ENCODE peak calls at places on chromosomes 12 and 14, in eight cellular contexts. One of them, this sample, is unnamed. For H3K4me1, the result is how much of the 10 kb centered on the place peaks cover.

GRCh38 chr12:66716522-66716921 is 37.6 kb upstream of the GRIP1 start:
- DNase-seq in cardiac muscle cell: no peak
- DNase-seq in endothelial cell of umbilical vein: no peak
- DNase-seq in adipocyte: no peak
- DNase-seq in stomach: no peak
- DNase-seq in fibroblast of lung: no peak
- DNase-seq in neuronal stem cell: no peak
- DNase-seq in lower lobe of right lung: no peak
- DNase-seq in this sample: no peak

GRCh38 chr12:55822228-55822627 is 4.4 kb downstream of the ORMDL2 start:
- DNase-seq in endothelial cell of umbilical vein: no peak
- DNase-seq in cardiac muscle cell: peak
- DNase-seq in fibroblast of lung: no peak
- DNase-seq in lower lobe of right lung: no peak
- DNase-seq in adipocyte: peak
- DNase-seq in stomach: no peak
- DNase-seq in neuronal stem cell: no peak
- DNase-seq in this sample: peak

GRCh38 chr12:92745874-92746553 is 43.2 kb downstream of the PLEKHG7 start:
- DNase-seq in lower lobe of right lung: no peak
- DNase-seq in stomach: peak
- DNase-seq in adipocyte: peak
- DNase-seq in cardiac muscle cell: no peak
- DNase-seq in neuronal stem cell: no peak
- DNase-seq in fibroblast of lung: peak
- DNase-seq in endothelial cell of umbilical vein: peak
- DNase-seq in this sample: peak

GRCh38 chr14:23580948-23581281 is 2.3 kb upstream of the JPH4 start:
- DNase-seq in endothelial cell of umbilical vein: no peak
- DNase-seq in neuronal stem cell: no peak
- DNase-seq in adipocyte: no peak
- DNase-seq in cardiac muscle cell: no peak
- DNase-seq in lower lobe of right lung: no peak
- DNase-seq in stomach: peak
- DNase-seq in fibroblast of lung: no peak
- DNase-seq in this sample: no peak

GRCh38 chr14:102917469-102918211 is 4.8 kb upstream of the AMN start:
- DNase-seq in adipocyte: peak
- DNase-seq in neuronal stem cell: no peak
- DNase-seq in fibroblast of lung: peak
- DNase-seq in endothelial cell of umbilical vein: peak
- DNase-seq in lower lobe of right lung: peak
- DNase-seq in cardiac muscle cell: peak
- DNase-seq in stomach: peak
- DNase-seq in this sample: peak

GRCh38 chr12:10392394-10392930 is 2.6 kb upstream of the KLRK1 start:
- DNase-seq in stomach: peak
- DNase-seq in cardiac muscle cell: no peak
- DNase-seq in endothelial cell of umbilical vein: no peak
- DNase-seq in neuronal stem cell: no peak
- DNase-seq in lower lobe of right lung: peak
- DNase-seq in fibroblast of lung: peak
- DNase-seq in adipocyte: peak
- DNase-seq in this sample: peak

GRCh38 chr12:39157696-39158342 is 252.4 kb upstream of the CPNE8 start:
- DNase-seq in adipocyte: no peak
- DNase-seq in lower lobe of right lung: no peak
- DNase-seq in fibroblast of lung: peak
- DNase-seq in endothelial cell of umbilical vein: no peak
- DNase-seq in neuronal stem cell: no peak
- DNase-seq in stomach: no peak
- DNase-seq in cardiac muscle cell: no peak
- DNase-seq in this sample: no peak

GRCh38 chr14:88616697-88617096 is 53.9 kb downstream of the ZC3H14 start:
- DNase-seq in fibroblast of lung: no peak
- DNase-seq in stomach: no peak
- DNase-seq in endothelial cell of umbilical vein: no peak
- DNase-seq in lower lobe of right lung: no peak
- DNase-seq in adipocyte: no peak
- DNase-seq in cardiac muscle cell: no peak
- DNase-seq in neuronal stem cell: no peak
- DNase-seq in this sample: no peak

GRCh38 chr12:110084314-110085015 is 36.1 kb upstream of the C12orf76 start:
- DNase-seq in endothelial cell of umbilical vein: no peak
- DNase-seq in fibroblast of lung: peak
- DNase-seq in stomach: no peak
- DNase-seq in cardiac muscle cell: no peak
- DNase-seq in adipocyte: no peak
- DNase-seq in neuronal stem cell: no peak
- DNase-seq in lower lobe of right lung: no peak
- DNase-seq in this sample: no peak

GRCh38 chr12:30796508-30796780 is 41.7 kb upstream of the CAPRIN2 start:
- DNase-seq in fibroblast of lung: peak
- DNase-seq in neuronal stem cell: peak
- DNase-seq in stomach: no peak
- DNase-seq in lower lobe of right lung: no peak
- DNase-seq in cardiac muscle cell: peak
- DNase-seq in endothelial cell of umbilical vein: no peak
- DNase-seq in adipocyte: peak
- DNase-seq in this sample: peak

GRCh38 chr12:130788515-130788914 is 50.5 kb downstream of the STX2 start:
- DNase-seq in adipocyte: no peak
- DNase-seq in cardiac muscle cell: no peak
- DNase-seq in stomach: no peak
- DNase-seq in endothelial cell of umbilical vein: no peak
- DNase-seq in neuronal stem cell: no peak
- DNase-seq in lower lobe of right lung: no peak
- DNase-seq in fibroblast of lung: no peak
- DNase-seq in this sample: no peak

GRCh38 chr12:53071591-53072551 is 7.3 kb downstream of the SPRYD3 start:
- DNase-seq in cardiac muscle cell: peak
- DNase-seq in adipocyte: no peak
- DNase-seq in stomach: no peak
- DNase-seq in fibroblast of lung: peak
- DNase-seq in endothelial cell of umbilical vein: peak
- DNase-seq in lower lobe of right lung: no peak
- DNase-seq in neuronal stem cell: no peak
- DNase-seq in this sample: peak

GRCh38 chr12:51147309-51147708 is 25.6 kb downstream of the TFCP2 start:
- DNase-seq in fibroblast of lung: no peak
- DNase-seq in neuronal stem cell: no peak
- DNase-seq in stomach: no peak
- DNase-seq in adipocyte: no peak
- DNase-seq in cardiac muscle cell: no peak
- DNase-seq in lower lobe of right lung: no peak
- DNase-seq in endothelial cell of umbilical vein: no peak
- DNase-seq in this sample: no peak

GRCh38 chr12:49200882-49201594 is 12.2 kb upstream of the TUBA1A start:
- DNase-seq in endothelial cell of umbilical vein: peak
- DNase-seq in fibroblast of lung: peak
- DNase-seq in neuronal stem cell: no peak
- DNase-seq in lower lobe of right lung: no peak
- DNase-seq in cardiac muscle cell: peak
- DNase-seq in stomach: no peak
- DNase-seq in adipocyte: peak
- DNase-seq in this sample: no peak

GRCh38 chr12:109722022-109722752 is 8.6 kb downstream of the FAM222A start:
- DNase-seq in endothelial cell of umbilical vein: no peak
- DNase-seq in cardiac muscle cell: peak
- DNase-seq in fibroblast of lung: no peak
- DNase-seq in adipocyte: no peak
- DNase-seq in neuronal stem cell: no peak
- DNase-seq in stomach: no peak
- DNase-seq in lower lobe of right lung: no peak
- DNase-seq in this sample: peak

GRCh38 chr12:65276923-65277322 is 1.6 kb upstream of the MSRB3 start:
- DNase-seq in neuronal stem cell: no peak
- DNase-seq in adipocyte: no peak
- DNase-seq in stomach: no peak
- DNase-seq in lower lobe of right lung: no peak
- DNase-seq in fibroblast of lung: no peak
- DNase-seq in cardiac muscle cell: no peak
- DNase-seq in endothelial cell of umbilical vein: no peak
- DNase-seq in this sample: no peak

GRCh38 chr12:65277994-65278575 is 398 bp upstream of the MSRB3 start:
- DNase-seq in endothelial cell of umbilical vein: no peak
- DNase-seq in adipocyte: peak
- DNase-seq in cardiac muscle cell: peak
- DNase-seq in lower lobe of right lung: no peak
- DNase-seq in neuronal stem cell: no peak
- DNase-seq in fibroblast of lung: no peak
- DNase-seq in stomach: no peak
- DNase-seq in this sample: no peak

GRCh38 chr12:65278576-65279386 is at the start of gene MSRB3:
- DNase-seq in fibroblast of lung: peak
- DNase-seq in lower lobe of right lung: peak
- DNase-seq in cardiac muscle cell: peak
- DNase-seq in adipocyte: peak
- DNase-seq in neuronal stem cell: peak
- DNase-seq in endothelial cell of umbilical vein: peak
- DNase-seq in stomach: peak
- DNase-seq in this sample: peak

GRCh38 chr12:65280306-65280705 is 1.8 kb downstream of the MSRB3 start:
- DNase-seq in endothelial cell of umbilical vein: peak
- DNase-seq in adipocyte: peak
- DNase-seq in cardiac muscle cell: no peak
- DNase-seq in fibroblast of lung: peak
- DNase-seq in neuronal stem cell: no peak
- DNase-seq in stomach: no peak
- DNase-seq in lower lobe of right lung: no peak
- DNase-seq in this sample: no peak

GRCh38 chr12:65279387-65280112 is 1.1 kb downstream of the MSRB3 start:
- DNase-seq in fibroblast of lung: no peak
- DNase-seq in endothelial cell of umbilical vein: peak
- DNase-seq in stomach: no peak
- DNase-seq in cardiac muscle cell: no peak
- DNase-seq in neuronal stem cell: no peak
- DNase-seq in lower lobe of right lung: no peak
- DNase-seq in adipocyte: peak
- DNase-seq in this sample: no peak
- H3K4me1 ChIP-seq in fibroblast of lung: under half
- H3K4me1 ChIP-seq in endothelial cell of umbilical vein: under half
- H3K4me1 ChIP-seq in stomach: under half
- H3K4me1 ChIP-seq in cardiac muscle cell: under half
- H3K4me1 ChIP-seq in neuronal stem cell: under half
- H3K4me1 ChIP-seq in lower lobe of right lung: under half
- H3K4me1 ChIP-seq in adipocyte: under half
- H3K4me1 ChIP-seq in this sample: under half

GRCh38 chr14:104688755-104689619 is at the start of gene INF2:
- DNase-seq in stomach: peak
- DNase-seq in cardiac muscle cell: peak
- DNase-seq in adipocyte: peak
- DNase-seq in fibroblast of lung: peak
- DNase-seq in endothelial cell of umbilical vein: peak
- DNase-seq in lower lobe of right lung: peak
- DNase-seq in neuronal stem cell: peak
- DNase-seq in this sample: peak

GRCh38 chr14:104687601-104688504 is 1.6 kb upstream of the INF2 start:
- DNase-seq in cardiac muscle cell: peak
- DNase-seq in lower lobe of right lung: peak
- DNase-seq in endothelial cell of umbilical vein: no peak
- DNase-seq in neuronal stem cell: no peak
- DNase-seq in adipocyte: peak
- DNase-seq in fibroblast of lung: peak
- DNase-seq in stomach: peak
- DNase-seq in this sample: peak

GRCh38 chr14:104686624-104687517 is 2.5 kb upstream of the INF2 start:
- DNase-seq in fibroblast of lung: no peak
- DNase-seq in neuronal stem cell: no peak
- DNase-seq in cardiac muscle cell: no peak
- DNase-seq in endothelial cell of umbilical vein: no peak
- DNase-seq in lower lobe of right lung: no peak
- DNase-seq in adipocyte: no peak
- DNase-seq in stomach: peak
- DNase-seq in this sample: peak

GRCh38 chr14:104689620-104690265 is 325 bp downstream of the INF2 start:
- DNase-seq in endothelial cell of umbilical vein: no peak
- DNase-seq in adipocyte: peak
- DNase-seq in lower lobe of right lung: no peak
- DNase-seq in neuronal stem cell: no peak
- DNase-seq in stomach: no peak
- DNase-seq in fibroblast of lung: no peak
- DNase-seq in cardiac muscle cell: peak
- DNase-seq in this sample: no peak

GRCh38 chr14:104688505-104688754 is 988 bp upstream of the INF2 start:
- DNase-seq in adipocyte: no peak
- DNase-seq in endothelial cell of umbilical vein: no peak
- DNase-seq in stomach: no peak
- DNase-seq in fibroblast of lung: no peak
- DNase-seq in cardiac muscle cell: no peak
- DNase-seq in lower lobe of right lung: no peak
- DNase-seq in neuronal stem cell: no peak
- DNase-seq in this sample: no peak
- H3K4me3 ChIP-seq in adipocyte: no peak
- H3K4me3 ChIP-seq in endothelial cell of umbilical vein: no peak
- H3K4me3 ChIP-seq in stomach: peak
- H3K4me3 ChIP-seq in fibroblast of lung: no peak
- H3K4me3 ChIP-seq in cardiac muscle cell: no peak
- H3K4me3 ChIP-seq in lower lobe of right lung: peak
- H3K4me3 ChIP-seq in neuronal stem cell: no peak
- H3K4me3 ChIP-seq in this sample: peak

DNA sequence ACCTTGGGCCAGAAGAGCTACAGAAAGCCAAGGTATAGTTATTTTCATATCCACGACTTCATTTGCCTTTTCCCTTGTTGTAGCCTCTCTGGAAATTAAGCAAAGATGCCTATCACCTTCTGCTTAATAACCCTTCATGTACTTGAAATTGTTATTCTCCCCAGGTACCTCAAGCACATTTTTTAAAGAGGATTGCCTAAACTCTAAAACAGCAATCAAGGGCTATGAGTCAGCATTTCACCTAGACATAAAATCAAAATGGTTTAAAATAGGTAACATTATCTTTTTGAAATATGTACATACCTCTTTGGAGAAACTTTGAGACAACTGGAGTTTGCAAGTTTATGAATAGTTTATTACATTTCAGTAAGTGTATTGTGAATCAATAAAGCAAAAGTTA is 11.6 kb downstream of the DTD2 start:
- DNase-seq in neuronal stem cell: no peak
- DNase-seq in adipocyte: no peak
- DNase-seq in fibroblast of lung: no peak
- DNase-seq in stomach: no peak
- DNase-seq in endothelial cell of umbilical vein: no peak
- DNase-seq in cardiac muscle cell: no peak
- DNase-seq in lower lobe of right lung: no peak
- DNase-seq in this sample: no peak
- H3K4me1 ChIP-seq in neuronal stem cell: under half
- H3K4me1 ChIP-seq in adipocyte: under half
- H3K4me1 ChIP-seq in fibroblast of lung: under half
- H3K4me1 ChIP-seq in stomach: under half
- H3K4me1 ChIP-seq in endothelial cell of umbilical vein: under half
- H3K4me1 ChIP-seq in cardiac muscle cell: under half
- H3K4me1 ChIP-seq in lower lobe of right lung: under half
- H3K4me1 ChIP-seq in this sample: under half

DNA sequence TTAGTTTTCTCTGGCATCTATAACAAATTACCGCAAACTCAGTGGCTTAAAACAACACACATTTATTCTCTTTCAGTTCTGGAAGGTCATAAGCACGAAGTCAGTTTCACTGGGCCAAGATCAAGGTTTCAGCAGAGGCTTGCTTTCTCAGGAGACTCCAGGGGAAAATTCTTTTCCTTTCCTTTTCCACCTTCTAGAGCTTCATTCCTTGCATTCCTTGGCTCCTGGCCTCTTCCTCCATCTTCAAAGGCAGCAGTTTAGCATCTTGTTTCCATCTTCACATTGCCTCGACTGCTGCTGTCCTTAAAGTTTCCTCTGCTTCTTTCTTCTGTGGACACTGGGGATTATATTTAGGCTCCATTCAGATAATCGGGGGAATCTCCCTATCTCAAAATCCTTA is 106.1 kb downstream of the PDE3A start:
- DNase-seq in neuronal stem cell: no peak
- DNase-seq in fibroblast of lung: peak
- DNase-seq in lower lobe of right lung: no peak
- DNase-seq in adipocyte: peak
- DNase-seq in cardiac muscle cell: no peak
- DNase-seq in endothelial cell of umbilical vein: no peak
- DNase-seq in stomach: no peak
- DNase-seq in this sample: no peak
- H3K4me3 ChIP-seq in neuronal stem cell: no peak
- H3K4me3 ChIP-seq in fibroblast of lung: no peak
- H3K4me3 ChIP-seq in lower lobe of right lung: no peak
- H3K4me3 ChIP-seq in adipocyte: no peak
- H3K4me3 ChIP-seq in cardiac muscle cell: no peak
- H3K4me3 ChIP-seq in endothelial cell of umbilical vein: no peak
- H3K4me3 ChIP-seq in stomach: no peak
- H3K4me3 ChIP-seq in this sample: no peak

This sample was measured in Peyer's patch.